ENCODE peak calls at places on chromosomes 6 and 20, in seven cellular contexts. N, S, I, O, G, J and E are unnamed samples.

GRCh38 chr20:61809006-61809770 is 256.5 kb downstream of the TAF4 start:
- DNase-seq in N (no peak), S (no peak), I (no peak), O (no peak), G (no peak), J (no peak), E (no peak)

GRCh38 chr20:63651942-63652191 is 1.4 kb downstream of the STMN3 start:
- DNase-seq in N (no peak), S (no peak), I (no peak), O (no peak), G (no peak), J (no peak), E (no peak)

GRCh38 chr6:75217203-75217602 is 11.3 kb upstream of the COL12A1 start:
- DNase-seq in N (no peak), S (no peak), I (no peak), O (no peak), G (no peak), J (no peak), E (no peak)

GRCh38 chr6:129954749-129955431 is 63.5 kb upstream of the L3MBTL3 start:
- DNase-seq in N (no peak), S (no peak), I (no peak), O (no peak), G (no peak), J (no peak), E (no peak)

GRCh38 chr6:38739532-38739931 is 24.4 kb downstream of the DNAH8 start:
- DNase-seq in N (no peak), S (no peak), I (no peak), O (no peak), G (no peak), J (no peak), E (no peak)

GRCh38 chr20:3222635-3223600 is 13.6 kb downstream of the ITPA start:
- DNase-seq in N (peak), S (no peak), I (no peak), O (no peak), G (no peak), J (peak), E (no peak)

GRCh38 chr6:111487656-111488055 is 4.6 kb upstream of the REV3L start:
- DNase-seq in N (peak), S (no peak), I (peak), O (no peak), G (no peak), J (no peak), E (no peak)

GRCh38 chr6:20564777-20565176 is 30.5 kb downstream of the CDKAL1 start:
- DNase-seq in N (peak), S (no peak), I (no peak), O (no peak), G (no peak), J (no peak), E (no peak)

GRCh38 chr6:135850882-135851281 is 619 bp upstream of the PDE7B start:
- DNase-seq in N (no peak), S (no peak), I (no peak), O (no peak), G (no peak), J (peak), E (no peak)

GRCh38 chr6:48706310-48706709 is 595.3 kb upstream of the PTCHD4 start:
- DNase-seq in N (no peak), S (no peak), I (no peak), O (no peak), G (no peak), J (no peak), E (no peak)

GRCh38 chr6:2655844-2656433 is 94.8 kb downstream of the MYLK4 start:
- DNase-seq in N (no peak), S (no peak), I (no peak), O (no peak), G (no peak), J (no peak), E (no peak)

GRCh38 chr6:115602471-115602870 is 458.2 kb downstream of the FRK start:
- DNase-seq in N (no peak), S (no peak), I (no peak), O (no peak), G (no peak), J (no peak), E (no peak)

GRCh38 chr6:90460067-90460466 is 126.8 kb downstream of the MAP3K7 start:
- DNase-seq in N (no peak), S (no peak), I (peak), O (no peak), G (no peak), J (no peak), E (no peak)

GRCh38 chr20:30811896-30812671 is 445.4 kb upstream of the DEFB115 start:
- DNase-seq in N (peak), S (peak), I (no peak), O (no peak), G (no peak), J (peak), E (no peak)

GRCh38 chr6:2793491-2794151 is 28.4 kb downstream of the WRNIP1 start:
- DNase-seq in N (peak), S (peak), I (peak), O (no peak), G (no peak), J (no peak), E (no peak)